ENCODE peak calls at places on chromosomes 6 and 20, in seven cellular contexts. Z is foreskin fibroblast, G is H1, A is adrenal gland, Q is IMR-90, L is astrocyte, B is uterus. W is an unnamed sample.

GRCh38 chr6:79377047-79377446 is 142.6 kb upstream of the HMGN3 start:
- DNase-seq in Q (no peak), L (peak; percentile 8), B (no peak), Z (peak; percentile 52), G (no peak), A (no peak), W (peak; percentile 8)

GRCh38 chr6:71544028-71544427 is 255.4 kb downstream of the OGFRL1 start:
- DNase-seq in Q (peak; percentile 48), Z (peak; percentile 20), A (no peak), L (peak; percentile 77), G (peak; percentile 9), B (no peak), W (peak; percentile 85)

GRCh38 chr6:170063431-170063830 is 227.4 kb downstream of the DLL1 start:
- DNase-seq in Q (no peak), L (no peak), G (no peak), Z (no peak), A (no peak), B (no peak), W (no peak)

GRCh38 chr6:44011350-44011925 is 115.8 kb downstream of the MRPL14 start:
- DNase-seq in Z (no peak), G (no peak), Q (no peak), L (peak; percentile 56), A (no peak), B (no peak), W (no peak)

GRCh38 chr20:38139919-38140753 is 24.9 kb downstream of the TGM2 start:
- DNase-seq in Z (peak; percentile 57), B (peak; percentile 6), A (no peak), G (no peak), Q (no peak), L (peak; percentile 48), W (no peak)

GRCh38 chr6:119280586-119281163 is 68.9 kb downstream of the MAN1A1 start:
- DNase-seq in A (no peak), G (no peak), B (no peak), L (peak; percentile 31), Z (peak; percentile 17), Q (no peak), W (no peak)

GRCh38 chr6:93423542-93423941 is 4.2 kb upstream of the EPHA7 start:
- DNase-seq in Z (peak; percentile 17), A (peak; percentile 37), G (no peak), L (peak; percentile 18), B (no peak), Q (no peak), W (peak; percentile 54)

GRCh38 chr6:23601811-23602340 is 524.1 kb upstream of the NRSN1 start:
- DNase-seq in L (no peak), B (no peak), Z (no peak), G (no peak), A (no peak), Q (no peak), W (no peak)

GRCh38 chr6:74879234-74879633 is 326.6 kb downstream of the COL12A1 start:
- DNase-seq in B (no peak), G (no peak), A (no peak), L (peak; percentile 78), Q (peak; percentile 95), Z (peak; percentile 81), W (peak; percentile 87)

GRCh38 chr6:114534813-114535212 is 192.0 kb upstream of the HS3ST5 start:
- DNase-seq in Q (no peak), L (no peak), G (no peak), Z (no peak), B (no peak), A (no peak), W (no peak)

GRCh38 chr6:158358450-158359077 is 46.3 kb downstream of the TULP4 start:
- DNase-seq in A (no peak), B (no peak), L (no peak), Q (no peak), Z (no peak), G (no peak), W (no peak)

GRCh38 chr6:2021713-2022125 is 223.7 kb downstream of the GMDS start:
- DNase-seq in G (no peak), L (peak; percentile 75), A (peak; percentile 35), Z (peak; percentile 95), Q (peak; percentile 77), B (peak; percentile 54), W (peak; percentile 76)

GRCh38 chr6:24909281-24910216 is 26.2 kb downstream of the RIPOR2 start:
- DNase-seq in A (no peak), B (no peak), G (no peak), Q (no peak), L (no peak), Z (peak; percentile 34), W (no peak)

DNA sequence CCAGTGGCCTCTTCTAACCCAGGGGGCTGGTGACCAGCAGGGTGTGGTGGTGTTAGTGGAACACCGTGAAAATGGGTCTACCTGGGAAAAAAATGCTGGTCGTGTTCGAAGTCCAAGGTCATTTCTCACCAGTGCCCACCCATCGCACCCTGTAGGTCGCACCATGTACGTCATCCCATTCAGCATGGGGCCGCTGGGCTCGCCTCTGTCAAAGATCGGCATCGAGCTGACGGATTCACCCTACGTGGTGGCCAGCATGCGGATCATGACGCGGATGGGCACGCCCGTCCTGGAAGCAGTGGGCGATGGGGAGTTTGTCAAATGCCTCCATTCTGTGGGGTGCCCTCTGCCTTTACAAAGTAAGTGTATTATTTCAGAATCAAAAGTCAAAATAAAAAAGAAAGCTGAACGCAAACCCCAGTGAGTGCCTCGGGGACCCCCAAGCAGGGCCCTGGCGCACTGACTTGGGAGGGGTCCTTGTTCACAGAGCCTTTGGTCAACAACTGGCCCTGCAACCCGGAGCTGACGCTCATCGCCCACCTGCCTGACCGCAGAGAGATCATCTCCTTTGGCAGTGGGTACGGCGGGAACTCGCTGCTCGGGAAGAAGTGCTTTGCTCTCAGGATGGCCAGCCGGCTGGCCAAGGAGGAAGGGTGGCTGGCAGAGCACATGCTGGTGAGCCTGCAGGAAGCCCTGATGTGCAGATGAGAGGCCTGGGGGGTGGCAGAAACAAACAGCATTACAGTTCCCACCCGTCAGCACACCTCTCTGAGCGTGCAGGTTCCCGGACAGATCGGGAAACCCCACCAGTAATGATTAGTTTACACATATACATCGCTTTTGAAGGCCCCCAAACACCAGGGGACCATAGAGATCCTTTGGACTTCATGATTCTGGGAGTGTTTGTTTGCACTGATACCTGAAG is 1.9 kb downstream of the PCK1 start:
- DNase-seq in B (no peak), A (no peak), Z (no peak), L (no peak), G (no peak), Q (no peak), W (no peak)
- H3K4me3 ChIP-seq in B (no peak overlapping the region), A (no peak overlapping the region), Z (no peak overlapping the region), L (no peak overlapping the region), G (no peak overlapping the region), Q (no peak overlapping the region), W (no peak overlapping the region)

DNA sequence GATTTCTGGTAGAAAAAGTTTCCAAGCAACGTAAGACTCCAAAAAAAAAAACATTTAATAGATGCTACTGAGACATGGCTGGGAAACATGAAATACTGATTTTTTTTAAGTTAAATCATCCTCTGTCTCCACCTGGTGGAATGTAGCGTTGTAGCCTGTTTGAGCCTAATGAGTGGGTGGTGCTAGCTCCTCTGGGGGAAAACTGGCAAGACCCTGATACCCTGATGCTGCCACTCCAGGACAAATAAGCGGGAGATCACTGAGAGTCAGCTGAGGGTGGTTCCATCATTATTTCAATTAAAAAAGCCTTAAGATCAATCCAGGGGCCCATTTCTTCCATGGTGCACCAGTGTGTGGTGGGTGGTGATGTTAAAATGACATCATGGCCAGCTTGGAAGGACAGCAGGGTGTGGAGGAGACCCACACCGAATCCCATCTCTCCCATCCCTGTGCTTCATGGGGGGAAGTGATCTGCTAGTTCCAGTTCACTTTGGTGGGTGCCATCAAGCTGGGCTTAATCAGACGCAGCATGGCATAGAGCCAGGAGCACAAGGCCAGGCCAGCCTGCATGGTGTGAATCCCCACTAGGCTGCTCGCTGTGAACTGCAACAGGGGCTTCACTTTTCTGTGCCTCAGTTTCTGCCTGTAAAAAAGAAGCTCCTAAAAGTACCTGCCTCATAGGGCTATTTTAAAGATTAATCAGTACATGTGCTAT is 12.8 kb upstream of the MRPS10 start:
- DNase-seq in Q (peak; percentile 33), G (no peak), Z (no peak), A (peak; percentile 43), B (no peak), L (no peak), W (peak; percentile 23)
- TF ChIP-seq CTCF in Q (peak; percentile 41), G (peak; percentile 46), Z (peak; percentile 30), A (no peak), B (no peak), L (peak; percentile 53), W (peak; percentile 42)

DNA sequence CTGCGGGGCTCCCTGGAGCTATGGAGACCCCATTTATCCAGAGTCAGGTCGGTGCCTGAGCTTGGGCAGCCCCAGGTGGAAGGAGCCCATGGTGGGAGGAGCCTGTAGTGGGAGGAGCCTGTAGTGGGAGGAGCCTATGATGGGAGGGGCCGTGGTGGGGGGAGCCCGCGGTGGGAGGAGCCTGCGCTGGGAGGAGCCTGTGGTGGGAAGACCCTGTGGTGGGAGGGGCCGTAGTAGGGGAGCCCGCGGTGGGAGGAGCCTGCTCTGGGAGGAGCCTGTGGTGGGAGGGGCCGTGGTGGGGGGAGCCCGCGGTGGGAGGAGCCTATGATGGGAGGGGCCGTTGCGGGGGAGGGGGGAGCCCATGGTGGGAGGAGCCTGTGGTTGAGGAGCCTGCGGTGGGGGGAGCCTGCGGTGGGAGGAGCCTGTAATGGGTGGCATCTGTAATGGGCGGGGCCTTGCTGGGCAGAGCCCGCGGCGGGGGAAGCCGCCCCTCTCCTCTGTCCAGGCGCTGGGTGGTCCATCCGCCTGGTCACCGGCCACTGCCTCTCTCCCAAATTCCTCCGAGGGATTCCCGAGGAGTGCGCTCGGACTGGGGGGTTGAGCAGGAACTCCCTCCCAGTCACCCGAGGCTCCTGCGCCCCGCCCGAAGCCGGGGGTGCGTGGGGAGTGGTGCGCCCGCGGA is 567 bp upstream of the FNDC11 start:
- DNase-seq in L (peak; percentile 34), Z (peak; percentile 92), G (peak; percentile 92), A (peak; percentile 89), Q (peak; percentile 83), B (peak; percentile 84), W (peak; percentile 90)
- H3K4me3 ChIP-seq in L (peak overlapping the region; percentile 56), Z (peak overlapping the region; percentile 63), G (peak overlapping the region; percentile 83), A (peak overlapping the region; percentile 55), Q (peak overlapping the region; percentile 63), B (peak overlapping the region; percentile 28), W (peak overlapping the region; percentile 62)

GRCh38 chr20:34874094-34874654 is 1.5 kb upstream of the GGT7 start:
- DNase-seq in G (no peak), A (peak; percentile 91), Z (peak; percentile 93), B (peak; percentile 79), L (peak; percentile 56), Q (peak; percentile 87), W (peak; percentile 93)

GRCh38 chr20:34876161-34877001 is at the start of gene ACSS2:
- DNase-seq in Q (peak; percentile 97), B (peak; percentile 100), G (peak; percentile 99), L (peak; percentile 95), Z (peak; percentile 99), A (peak; percentile 100), W (peak; percentile 99)

GRCh38 chr20:34873583-34874093 is 982 bp upstream of the GGT7 start:
- DNase-seq in L (no peak), G (no peak), B (no peak), A (no peak), Z (no peak), Q (no peak), W (no peak)

GRCh38 chr20:34877002-34877264 is 521 bp downstream of the ACSS2 start:
- DNase-seq in G (no peak), B (no peak), Q (no peak), Z (no peak), L (no peak), A (peak; percentile 39), W (no peak)

DNA sequence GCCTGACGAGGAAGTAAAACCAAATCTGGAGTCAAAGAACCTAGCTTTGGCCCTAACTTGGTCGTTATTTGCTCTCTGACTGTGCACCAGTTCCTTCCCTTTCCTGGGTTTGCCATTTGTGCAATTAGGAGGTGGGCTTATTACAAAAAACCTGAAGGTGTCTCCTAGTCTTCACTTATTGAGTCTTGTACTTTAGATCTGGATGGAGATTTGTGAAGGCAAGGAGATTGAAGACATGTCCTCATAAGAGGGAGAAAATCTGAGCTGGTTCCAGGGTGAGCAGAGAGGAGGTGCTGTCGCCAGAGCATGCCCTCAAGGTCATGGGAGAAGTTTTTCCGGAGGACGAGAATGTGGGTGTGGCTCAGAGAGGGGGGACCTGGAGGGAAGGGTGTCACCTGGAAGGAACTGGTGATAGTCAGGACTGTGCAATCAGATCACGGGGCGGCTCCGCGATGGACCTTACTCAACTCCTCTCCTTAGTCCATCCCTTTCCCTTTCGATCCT is 703 bp upstream of the ACSS2 start:
- DNase-seq in Z (no peak), G (no peak), B (no peak), A (no peak), Q (no peak), L (no peak), W (no peak)
- TF ChIP-seq CTCF in Z (no peak), G (no peak), B (no peak), A (peak; percentile 67), Q (no peak), L (no peak), W (peak; percentile 36)